ENCODE peak calls at places on chromosome 3, in four cellular contexts. One of them, this sample, is unnamed.

GRCh38 chr3:196502775-196503181 is 790 bp downstream of the RNF168 start:
- DNase-seq in kidney: peak
- DNase-seq in A549: peak
- DNase-seq in GM23248: peak
- DNase-seq in this sample: peak

GRCh38 chr3:63151893-63152292 is 126.2 kb upstream of the SYNPR start:
- DNase-seq in kidney: no peak
- DNase-seq in A549: no peak
- DNase-seq in GM23248: no peak
- DNase-seq in this sample: no peak

GRCh38 chr3:56725175-56725574 is 42.1 kb upstream of the TASOR start:
- DNase-seq in kidney: no peak
- DNase-seq in A549: no peak
- DNase-seq in GM23248: no peak
- DNase-seq in this sample: no peak

GRCh38 chr3:88149146-88149515 is 628 bp upstream of the C3orf38 start:
- DNase-seq in kidney: no peak
- DNase-seq in A549: peak
- DNase-seq in GM23248: peak
- DNase-seq in this sample: peak

GRCh38 chr3:24624938-24625681 is 130.5 kb upstream of the THRB start:
- DNase-seq in kidney: no peak
- DNase-seq in A549: no peak
- DNase-seq in GM23248: no peak
- DNase-seq in this sample: no peak

GRCh38 chr3:69255928-69256327 is 130.0 kb downstream of the FRMD4B start:
- DNase-seq in kidney: no peak
- DNase-seq in A549: no peak
- DNase-seq in GM23248: no peak
- DNase-seq in this sample: no peak

GRCh38 chr3:30042274-30042859 is 564.0 kb upstream of the TGFBR2 start:
- DNase-seq in kidney: no peak
- DNase-seq in A549: peak
- DNase-seq in GM23248: peak
- DNase-seq in this sample: peak

GRCh38 chr3:165195628-165196576 is at the start of gene SLITRK3:
- DNase-seq in kidney: no peak
- DNase-seq in A549: no peak
- DNase-seq in GM23248: no peak
- DNase-seq in this sample: no peak

GRCh38 chr3:192795021-192795420 is 67.7 kb upstream of the FGF12 start:
- DNase-seq in kidney: no peak
- DNase-seq in A549: no peak
- DNase-seq in GM23248: no peak
- DNase-seq in this sample: no peak

GRCh38 chr3:42264399-42265058 is 1.5 kb downstream of the CCK start:
- DNase-seq in kidney: peak
- DNase-seq in A549: peak
- DNase-seq in GM23248: peak
- DNase-seq in this sample: peak

GRCh38 chr3:123652346-123652984 is 67.6 kb upstream of the HACD2 start:
- DNase-seq in kidney: peak
- DNase-seq in A549: peak
- DNase-seq in GM23248: peak
- DNase-seq in this sample: peak

GRCh38 chr3:166177130-166177529 is 339.9 kb upstream of the BCHE start:
- DNase-seq in kidney: peak
- DNase-seq in A549: no peak
- DNase-seq in GM23248: no peak
- DNase-seq in this sample: no peak

GRCh38 chr3:46098319-46098761 is 71.1 kb upstream of the XCR1 start:
- DNase-seq in kidney: no peak
- DNase-seq in A549: no peak
- DNase-seq in GM23248: peak
- DNase-seq in this sample: peak

GRCh38 chr3:137714551-137714950 is 49.6 kb upstream of the SOX14 start:
- DNase-seq in kidney: peak
- DNase-seq in A549: no peak
- DNase-seq in GM23248: no peak
- DNase-seq in this sample: no peak

GRCh38 chr3:105014631-105015030 is 352.1 kb upstream of the ALCAM start:
- DNase-seq in kidney: no peak
- DNase-seq in A549: no peak
- DNase-seq in GM23248: peak
- DNase-seq in this sample: no peak